ENCODE peak calls at places on chromosomes 12 and 14, in ten cellular contexts. C, B, L, T, N, J, A, P, H and K are unnamed samples.
A peak's percentile ranks its signal among the peaks of the same experiment; 100 is the strongest.

GRCh38 chr14:102888748-102889147 is 33.7 kb upstream of the AMN start:
- DNase-seq in N (no peak), A (no peak), H (no peak), T (no peak), P (no peak), C (no peak), J (no peak), L (no peak), B (no peak), K (no peak)

GRCh38 chr12:57127710-57128518 is at the start of gene LRP1:
- DNase-seq in P (peak; percentile 89), T (peak; percentile 94), A (peak; percentile 88), N (peak; percentile 82), C (peak; percentile 81), B (peak; percentile 96), J (peak; percentile 93), L (peak; percentile 82), H (peak; percentile 22), K (no peak)

GRCh38 chr12:4250691-4251090 is 22.9 kb upstream of the CCND2 start:
- DNase-seq in H (no peak), P (no peak), L (no peak), N (no peak), A (no peak), C (no peak), J (no peak), B (no peak), T (no peak), K (no peak)

GRCh38 chr12:95224202-95225170 is 6.9 kb downstream of the VEZT start:
- DNase-seq in A (peak; percentile 70), N (peak; percentile 84), P (peak; percentile 71), C (no peak), J (no peak), T (no peak), H (no peak), B (peak; percentile 62), L (no peak), K (no peak)

GRCh38 chr12:49022558-49023178 is 4.1 kb upstream of the PRKAG1 start:
- DNase-seq in N (no peak), C (no peak), T (no peak), A (no peak), B (no peak), J (no peak), L (peak; percentile 34), P (no peak), H (no peak), K (no peak)

GRCh38 chr14:61577506-61577931 is 117.8 kb upstream of the HIF1A start:
- DNase-seq in L (no peak), P (no peak), C (no peak), H (no peak), T (no peak), N (no peak), B (peak; percentile 87), J (no peak), A (no peak), K (no peak)

GRCh38 chr12:58933068-58933681 is 12.9 kb upstream of the LRIG3 start:
- DNase-seq in A (no peak), L (no peak), P (no peak), J (no peak), B (no peak), T (no peak), C (no peak), N (no peak), H (no peak), K (no peak)

GRCh38 chr12:6534914-6535696 is 788 bp downstream of the GAPDH start:
- DNase-seq in A (peak; percentile 84), P (peak; percentile 77), B (peak; percentile 77), J (peak; percentile 91), H (no peak), N (peak; percentile 69), C (peak; percentile 77), T (peak; percentile 80), L (peak; percentile 79), K (no peak)

GRCh38 chr12:68746572-68747180 is 700 bp downstream of the SLC35E3 start:
- DNase-seq in T (peak; percentile 83), H (peak; percentile 25), N (peak; percentile 68), A (peak; percentile 79), P (peak; percentile 70), J (peak; percentile 79), L (peak; percentile 56), B (peak; percentile 79), C (no peak), K (no peak)

GRCh38 chr14:55103005-55103640 is 25.9 kb upstream of the LGALS3 start:
- DNase-seq in H (peak; percentile 74), A (peak; percentile 94), N (peak; percentile 95), B (peak; percentile 95), C (peak; percentile 66), T (peak; percentile 93), J (peak; percentile 92), P (peak; percentile 97), L (peak; percentile 96), K (peak; percentile 93)

GRCh38 chr12:76519538-76519937 is 40.0 kb downstream of the OSBPL8 start:
- DNase-seq in P (no peak), H (no peak), N (no peak), A (peak; percentile 26), B (no peak), L (no peak), T (no peak), J (no peak), C (no peak), K (no peak)

DNA sequence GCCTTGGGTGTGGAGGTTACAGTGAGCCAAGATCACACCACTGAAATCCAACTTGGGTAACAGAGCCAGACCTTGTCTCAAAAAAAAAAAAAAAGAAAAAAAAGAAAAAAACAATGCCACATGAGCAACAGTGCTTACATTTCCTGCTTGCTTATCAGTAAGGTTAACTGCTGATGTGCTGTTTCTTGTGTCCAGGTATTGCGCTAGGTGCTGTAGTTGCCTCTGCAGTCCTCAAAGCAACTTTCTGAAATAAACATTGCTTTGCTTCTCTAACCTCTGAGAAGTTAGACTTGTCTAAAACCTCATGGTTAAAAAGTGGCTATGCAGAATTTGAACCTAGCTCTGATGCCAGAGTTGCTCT is 24.7 kb downstream of the RNF34 start:
- DNase-seq in N (no peak), J (no peak), C (no peak), H (no peak), P (no peak), T (no peak), L (no peak), B (no peak), A (no peak), K (no peak)
- H3K36me3 ChIP-seq in N (peaks cover 50% of the 10 kb centered on the region), J (peaks cover 91% of the 10 kb centered on the region), C (peaks cover 69% of the 10 kb centered on the region), H (peaks cover 15% of the 10 kb centered on the region), P (peaks cover 21% of the 10 kb centered on the region), T (no peaks in the 10 kb centered on the region), L (peaks cover 4% of the 10 kb centered on the region), B (peaks cover 80% of the 10 kb centered on the region), A (peaks cover 55% of the 10 kb centered on the region), K (peaks cover 16% of the 10 kb centered on the region)

GRCh38 chr14:95507174-95507573 is 9.3 kb downstream of the SYNE3 start:
- DNase-seq in P (peak; percentile 92), C (no peak), J (no peak), T (peak; percentile 54), H (no peak), L (no peak), N (peak; percentile 94), A (peak; percentile 97), B (peak; percentile 88), K (peak; percentile 92)
- H3K4me3 ChIP-seq in P (no peak overlapping the region), C (no peak overlapping the region), J (no peak overlapping the region), T (no peak overlapping the region), H (no peak overlapping the region), L (no peak overlapping the region), N (no peak overlapping the region), A (no peak overlapping the region), B (peak overlapping the region; percentile 39), K (no peak overlapping the region)

GRCh38 chr12:13583630-13584029 is 387.1 kb downstream of the EMP1 start:
- DNase-seq in T (no peak), J (no peak), L (no peak), A (no peak), N (no peak), P (no peak), C (no peak), H (no peak), B (no peak), K (no peak)
- H3K36me3 ChIP-seq in T (no peaks in the 10 kb centered on the region), J (no peaks in the 10 kb centered on the region), L (no peaks in the 10 kb centered on the region), A (no peaks in the 10 kb centered on the region), N (no peaks in the 10 kb centered on the region), P (no peaks in the 10 kb centered on the region), C (no peaks in the 10 kb centered on the region), H (no peaks in the 10 kb centered on the region), B (no peaks in the 10 kb centered on the region), K (no peaks in the 10 kb centered on the region)

GRCh38 chr12:128266086-128266485 is 884 bp upstream of the TMEM132C start:
- DNase-seq in H (no peak), N (no peak), T (no peak), C (no peak), J (no peak), P (no peak), L (no peak), B (no peak), A (no peak), K (no peak)
- H3K4me3 ChIP-seq in H (no peak overlapping the region), N (no peak overlapping the region), T (peak overlapping the region; percentile 26), C (no peak overlapping the region), J (no peak overlapping the region), P (no peak overlapping the region), L (no peak overlapping the region), B (no peak overlapping the region), A (peak overlapping the region; percentile 47), K (no peak overlapping the region)